ENCODE peak calls at places on chromosomes 16 and 17, in seven cellular contexts. F is progenitor cell of endocrine pancreas; G is MCF 10A; S is lower lobe of right lung; Q is activated T-cell treated with anti-CD3 and anti-CD28 coated beads, Interleukin-2, amount 50 U/mL, for 4 hours; Z is heart left ventricle; I is neural progenitor cell. B is an unnamed sample.

GRCh38 chr17:75242461-75243042 is 18.9 kb downstream of the GGA3 start:
- DNase-seq in G (no peak), Q (no peak), S (no peak), I (no peak), Z (no peak), F (no peak), B (no peak)

GRCh38 chr16:73210686-73211085 is 162.8 kb upstream of the ZFHX3 start:
- DNase-seq in F (no peak), G (no peak), I (no peak), Q (no peak), Z (no peak), S (no peak), B (no peak)

GRCh38 chr16:58012481-58012880 is 11.3 kb downstream of the USB1 start:
- DNase-seq in S (peak), I (peak), Q (no peak), G (no peak), Z (no peak), F (no peak), B (no peak)

GRCh38 chr16:15521758-15522509 is 87.5 kb downstream of the BMERB1 start:
- DNase-seq in I (no peak), G (no peak), S (no peak), F (no peak), Z (peak), Q (no peak), B (no peak)

GRCh38 chr16:74573622-74574021 is 33.3 kb downstream of the GLG1 start:
- DNase-seq in F (no peak), S (no peak), G (no peak), Q (no peak), I (no peak), Z (no peak), B (no peak)

GRCh38 chr16:53787423-53787822 is 83.5 kb downstream of the FTO start:
- DNase-seq in S (no peak), Q (no peak), F (no peak), Z (no peak), I (no peak), G (no peak), B (no peak)

GRCh38 chr16:49440156-49441065 is 66.8 kb downstream of the C16orf78 start:
- DNase-seq in Z (no peak), F (no peak), G (no peak), Q (no peak), I (peak), S (no peak), B (no peak)

GRCh38 chr16:50260206-50261159 is 5.9 kb upstream of the ADCY7 start:
- DNase-seq in S (no peak), F (no peak), G (no peak), I (no peak), Q (no peak), Z (no peak), B (no peak)

GRCh38 chr16:57600048-57600835 is 28.2 kb upstream of the ADGRG1 start:
- DNase-seq in I (peak), S (peak), Q (no peak), G (peak), F (peak), Z (peak), B (peak)

GRCh38 chr17:39973496-39973895 is 7.1 kb upstream of the PSMD3 start:
- DNase-seq in F (no peak), I (no peak), S (no peak), G (peak), Z (no peak), Q (no peak), B (no peak)

GRCh38 chr16:1707193-1707790 is 1.3 kb downstream of the MAPK8IP3 start:
- DNase-seq in I (peak), Q (no peak), Z (no peak), F (no peak), G (peak), S (no peak), B (no peak)

GRCh38 chr16:10806698-10807097 is 11.9 kb downstream of the TVP23A start:
- DNase-seq in G (no peak), Z (no peak), Q (no peak), S (no peak), F (no peak), I (no peak), B (no peak)

GRCh38 chr17:41010421-41010820 is 1.5 kb upstream of the KRTAP3-1 start:
- DNase-seq in F (no peak), S (no peak), G (no peak), Z (no peak), I (no peak), Q (no peak), B (no peak)

GRCh38 chr17:7673239-7673638 is 14.1 kb downstream of the TP53 start:
- DNase-seq in I (peak), S (no peak), Q (peak), Z (no peak), G (peak), F (no peak), B (no peak)

GRCh38 chr16:57742543-57742942 is 7.0 kb downstream of the KATNB1 start:
- DNase-seq in Z (no peak), S (no peak), I (no peak), Q (no peak), F (no peak), G (no peak), B (no peak)

GRCh38 chr17:55451758-55452468 is 30.3 kb upstream of the MMD start:
- DNase-seq in I (no peak), S (no peak), Z (no peak), Q (no peak), G (no peak), F (no peak), B (no peak)

GRCh38 chr17:57440522-57441269 is 184.4 kb downstream of the MSI2 start:
- DNase-seq in Z (peak), F (peak), G (peak), I (peak), Q (peak), S (peak), B (peak)

GRCh38 chr16:17460890-17461289 is 9.9 kb downstream of the XYLT1 start:
- DNase-seq in Z (no peak), G (no peak), F (no peak), I (no peak), Q (no peak), S (no peak), B (no peak)

GRCh38 chr16:6643083-6643686 is 689.5 kb upstream of the RBFOX1 start:
- DNase-seq in I (peak), Z (no peak), S (no peak), F (peak), Q (peak), G (peak), B (peak)

GRCh38 chr16:85528528-85529387 is 84.4 kb upstream of the GSE1 start:
- DNase-seq in G (no peak), S (no peak), Z (no peak), Q (peak), I (no peak), F (no peak), B (no peak)

B was measured in RWPE1.